ENCODE peak calls at places on chromosomes 1 and 21, in five cellular contexts. S is mesothelial cell of epicardium; T is stimulated activated CD4-positive, alpha-beta T cell treated with anti-CD3 and anti-CD28 coated beads, Interleukin-12 subunit alpha, Interleukin-12 subunit beta, amount 100 ng/mL, for 4 hours; P is activated effector memory CD4-positive, alpha-beta T cell treated with Interleukin-2 at 50 U/mL for 16 hours; C is fibroblast of pulmonary artery. X is an unnamed sample.

GRCh38 chr1:56064705-56065104 is 514.7 kb downstream of the PLPP3 start:
- DNase-seq in P (no peak), C (peak), S (no peak), T (no peak), X (no peak)

GRCh38 chr21:27805696-27806095 is 838.8 kb upstream of the ADAMTS5 start:
- DNase-seq in S (no peak), T (no peak), C (no peak), P (no peak), X (no peak)

GRCh38 chr1:117105003-117105402 is 16.5 kb downstream of the TRIM45 start:
- DNase-seq in S (no peak), T (no peak), P (no peak), C (no peak), X (no peak)

GRCh38 chr1:205791568-205792180 is 16.4 kb upstream of the RAB29 start:
- DNase-seq in P (peak), T (peak), C (peak), S (no peak), X (no peak)

GRCh38 chr21:39082656-39083376 is 100.4 kb downstream of the PSMG1 start:
- DNase-seq in C (no peak), S (no peak), P (no peak), T (no peak), X (no peak)

GRCh38 chr1:32992489-32993214 is 28.0 kb upstream of the RNF19B start:
- DNase-seq in C (peak), T (peak), P (peak), S (no peak), X (peak)

GRCh38 chr1:103459385-103459784 is 66.1 kb upstream of the RNPC3 start:
- DNase-seq in P (no peak), C (peak), S (no peak), T (no peak), X (no peak)

GRCh38 chr1:78165816-78166215 is 120.0 kb downstream of the GIPC2 start:
- DNase-seq in T (no peak), P (no peak), S (no peak), C (no peak), X (no peak)

GRCh38 chr1:198913667-198914066 is 274.8 kb downstream of the PTPRC start:
- DNase-seq in P (no peak), C (peak), S (no peak), T (no peak), X (no peak)

GRCh38 chr1:115529216-115529897 is 112.4 kb upstream of the VANGL1 start:
- DNase-seq in P (no peak), S (no peak), C (peak), T (no peak), X (no peak)

X was measured in upper lobe of left lung.